ENCODE peak calls at places on chromosomes 4 and X, in five cellular contexts. One of them, this sample, is unnamed.

GRCh38 chrX:49226946-49227345 is 6.2 kb downstream of the CACNA1F start:
- DNase-seq in EL: no peak
- DNase-seq in uterus: no peak
- DNase-seq in HepG2: no peak
- DNase-seq in NCI-H187: no peak
- DNase-seq in this sample: no peak

GRCh38 chrX:136823175-136823574 is 42.4 kb upstream of the ARHGEF6 start:
- DNase-seq in uterus: no peak
- DNase-seq in HepG2: no peak
- DNase-seq in NCI-H187: no peak
- DNase-seq in EL: peak
- DNase-seq in this sample: no peak

GRCh38 chr4:169249214-169249973 is 21.4 kb downstream of the SH3RF1 start:
- DNase-seq in NCI-H187: no peak
- DNase-seq in EL: no peak
- DNase-seq in uterus: no peak
- DNase-seq in HepG2: peak
- DNase-seq in this sample: no peak

GRCh38 chrX:153882086-153882498 is 3.9 kb downstream of the L1CAM start:
- DNase-seq in HepG2: peak
- DNase-seq in NCI-H187: no peak
- DNase-seq in uterus: no peak
- DNase-seq in EL: peak
- DNase-seq in this sample: no peak

GRCh38 chrX:115378471-115378870 is 89.0 kb downstream of the LUZP4 start:
- DNase-seq in HepG2: no peak
- DNase-seq in EL: peak
- DNase-seq in NCI-H187: no peak
- DNase-seq in uterus: no peak
- DNase-seq in this sample: no peak

GRCh38 chr4:172601195-172601594 is 567.4 kb upstream of the GALNT7 start:
- DNase-seq in NCI-H187: no peak
- DNase-seq in HepG2: no peak
- DNase-seq in uterus: no peak
- DNase-seq in EL: no peak
- DNase-seq in this sample: no peak

GRCh38 chr4:138448169-138448568 is 206.0 kb upstream of the SLC7A11 start:
- DNase-seq in EL: no peak
- DNase-seq in NCI-H187: no peak
- DNase-seq in HepG2: no peak
- DNase-seq in uterus: no peak
- DNase-seq in this sample: no peak

GRCh38 chrX:150366951-150367545 is 3.9 kb downstream of the MAMLD1 start:
- DNase-seq in EL: peak
- DNase-seq in NCI-H187: no peak
- DNase-seq in uterus: no peak
- DNase-seq in HepG2: no peak
- DNase-seq in this sample: no peak

GRCh38 chr4:165779950-165780670 is 92.9 kb upstream of the TLL1 start:
- DNase-seq in EL: peak
- DNase-seq in uterus: no peak
- DNase-seq in NCI-H187: no peak
- DNase-seq in HepG2: no peak
- DNase-seq in this sample: no peak

GRCh38 chr4:34878961-34879360 is 1365.4 kb downstream of the ARAP2 start:
- DNase-seq in EL: no peak
- DNase-seq in NCI-H187: no peak
- DNase-seq in uterus: no peak
- DNase-seq in HepG2: no peak
- DNase-seq in this sample: no peak

GRCh38 chr4:187798385-187798784 is 197.2 kb upstream of the ZFP42 start:
- DNase-seq in NCI-H187: no peak
- DNase-seq in EL: no peak
- DNase-seq in uterus: no peak
- DNase-seq in HepG2: no peak
- DNase-seq in this sample: no peak